ENCODE peak calls at places on chromosome 6, in seven cellular contexts. One of them, this sample, is unnamed. For H3K4me1, the result is how much of the 10 kb centered on the place peaks cover.

GRCh38 chr6:14452567-14453527 is 335.3 kb downstream of the CD83 start:
- DNase-seq in left ventricle myocardium inferior: no peak
- DNase-seq in CD4-positive, alpha-beta memory T cell: peak
- DNase-seq in RWPE2: no peak
- DNase-seq in CD4-positive, CD25-positive, alpha-beta regulatory T cell: peak
- DNase-seq in aorta: no peak
- DNase-seq in neuronal stem cell: no peak
- DNase-seq in this sample: no peak

GRCh38 chr6:63730311-63730710 is 94.7 kb downstream of the PHF3 start:
- DNase-seq in neuronal stem cell: no peak
- DNase-seq in RWPE2: no peak
- DNase-seq in CD4-positive, CD25-positive, alpha-beta regulatory T cell: no peak
- DNase-seq in left ventricle myocardium inferior: no peak
- DNase-seq in CD4-positive, alpha-beta memory T cell: no peak
- DNase-seq in aorta: no peak
- DNase-seq in this sample: no peak

GRCh38 chr6:132456700-132457143 is 55.4 kb upstream of the MOXD1 start:
- DNase-seq in CD4-positive, alpha-beta memory T cell: no peak
- DNase-seq in RWPE2: no peak
- DNase-seq in aorta: no peak
- DNase-seq in neuronal stem cell: no peak
- DNase-seq in CD4-positive, CD25-positive, alpha-beta regulatory T cell: no peak
- DNase-seq in left ventricle myocardium inferior: peak
- DNase-seq in this sample: no peak

GRCh38 chr6:132004668-132005067 is 53.5 kb upstream of the CCN2 start:
- DNase-seq in neuronal stem cell: no peak
- DNase-seq in CD4-positive, alpha-beta memory T cell: no peak
- DNase-seq in left ventricle myocardium inferior: no peak
- DNase-seq in RWPE2: no peak
- DNase-seq in aorta: no peak
- DNase-seq in CD4-positive, CD25-positive, alpha-beta regulatory T cell: no peak
- DNase-seq in this sample: no peak

GRCh38 chr6:44179072-44179536 is 20.5 kb downstream of the CAPN11 start:
- DNase-seq in neuronal stem cell: no peak
- DNase-seq in CD4-positive, alpha-beta memory T cell: no peak
- DNase-seq in RWPE2: no peak
- DNase-seq in aorta: no peak
- DNase-seq in left ventricle myocardium inferior: no peak
- DNase-seq in CD4-positive, CD25-positive, alpha-beta regulatory T cell: no peak
- DNase-seq in this sample: no peak

GRCh38 chr6:6891074-6891754 is 216.5 kb upstream of the RREB1 start:
- DNase-seq in aorta: no peak
- DNase-seq in CD4-positive, CD25-positive, alpha-beta regulatory T cell: no peak
- DNase-seq in CD4-positive, alpha-beta memory T cell: no peak
- DNase-seq in neuronal stem cell: no peak
- DNase-seq in RWPE2: no peak
- DNase-seq in left ventricle myocardium inferior: no peak
- DNase-seq in this sample: no peak

GRCh38 chr6:92723390-92723931 is 695.9 kb downstream of the EPHA7 start:
- DNase-seq in aorta: no peak
- DNase-seq in CD4-positive, alpha-beta memory T cell: peak
- DNase-seq in left ventricle myocardium inferior: no peak
- DNase-seq in neuronal stem cell: no peak
- DNase-seq in RWPE2: no peak
- DNase-seq in CD4-positive, CD25-positive, alpha-beta regulatory T cell: peak
- DNase-seq in this sample: no peak

GRCh38 chr6:34565722-34566137 is 9.6 kb upstream of the SPDEF start:
- DNase-seq in aorta: no peak
- DNase-seq in RWPE2: no peak
- DNase-seq in neuronal stem cell: no peak
- DNase-seq in CD4-positive, CD25-positive, alpha-beta regulatory T cell: no peak
- DNase-seq in left ventricle myocardium inferior: no peak
- DNase-seq in CD4-positive, alpha-beta memory T cell: no peak
- DNase-seq in this sample: no peak

GRCh38 chr6:47532981-47533585 is 55.5 kb downstream of the CD2AP start:
- DNase-seq in RWPE2: no peak
- DNase-seq in aorta: no peak
- DNase-seq in neuronal stem cell: no peak
- DNase-seq in CD4-positive, CD25-positive, alpha-beta regulatory T cell: no peak
- DNase-seq in left ventricle myocardium inferior: no peak
- DNase-seq in CD4-positive, alpha-beta memory T cell: no peak
- DNase-seq in this sample: no peak
- H3K4me3 ChIP-seq in RWPE2: no peak
- H3K4me3 ChIP-seq in aorta: no peak
- H3K4me3 ChIP-seq in neuronal stem cell: no peak
- H3K4me3 ChIP-seq in CD4-positive, CD25-positive, alpha-beta regulatory T cell: no peak
- H3K4me3 ChIP-seq in left ventricle myocardium inferior: no peak
- H3K4me3 ChIP-seq in CD4-positive, alpha-beta memory T cell: no peak
- H3K4me3 ChIP-seq in this sample: no peak

DNA sequence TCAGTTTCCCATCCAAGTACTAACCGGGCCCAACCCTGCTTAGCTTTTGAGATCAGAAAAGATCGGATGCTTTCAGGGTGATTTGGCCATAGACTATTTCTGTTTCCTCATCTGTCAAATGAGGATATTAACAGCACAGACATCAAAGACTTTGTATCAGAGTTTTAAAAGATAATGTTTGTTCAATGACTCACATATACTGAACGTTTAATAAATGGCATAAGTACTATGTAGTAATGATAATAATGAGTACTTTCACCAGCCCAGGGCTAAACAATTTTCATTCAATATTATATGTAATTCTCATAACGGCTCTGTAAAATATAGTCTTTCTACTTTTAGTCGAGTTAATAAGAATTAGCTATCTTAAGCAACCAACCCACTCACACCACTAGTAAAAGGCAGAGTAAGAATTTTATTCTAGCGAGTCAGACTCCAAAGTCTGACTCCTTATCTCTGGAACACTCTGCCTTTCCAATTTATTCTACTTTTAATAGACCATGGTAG is 216.5 kb downstream of the ARHGAP18 start:
- DNase-seq in aorta: no peak
- DNase-seq in CD4-positive, alpha-beta memory T cell: no peak
- DNase-seq in left ventricle myocardium inferior: no peak
- DNase-seq in neuronal stem cell: no peak
- DNase-seq in CD4-positive, CD25-positive, alpha-beta regulatory T cell: no peak
- DNase-seq in RWPE2: no peak
- DNase-seq in this sample: no peak
- H3K27ac ChIP-seq in aorta: no peak
- H3K27ac ChIP-seq in CD4-positive, alpha-beta memory T cell: no peak
- H3K27ac ChIP-seq in left ventricle myocardium inferior: peak
- H3K27ac ChIP-seq in neuronal stem cell: no peak
- H3K27ac ChIP-seq in CD4-positive, CD25-positive, alpha-beta regulatory T cell: no peak
- H3K27ac ChIP-seq in RWPE2: peak
- H3K27ac ChIP-seq in this sample: no peak

GRCh38 chr6:12339808-12340487 is 49.8 kb downstream of the EDN1 start:
- DNase-seq in CD4-positive, CD25-positive, alpha-beta regulatory T cell: no peak
- DNase-seq in left ventricle myocardium inferior: no peak
- DNase-seq in RWPE2: no peak
- DNase-seq in aorta: no peak
- DNase-seq in neuronal stem cell: no peak
- DNase-seq in CD4-positive, alpha-beta memory T cell: no peak
- DNase-seq in this sample: no peak

GRCh38 chr6:12342664-12343063 is 52.5 kb downstream of the EDN1 start:
- DNase-seq in CD4-positive, CD25-positive, alpha-beta regulatory T cell: no peak
- DNase-seq in neuronal stem cell: no peak
- DNase-seq in left ventricle myocardium inferior: no peak
- DNase-seq in RWPE2: no peak
- DNase-seq in CD4-positive, alpha-beta memory T cell: no peak
- DNase-seq in aorta: no peak
- DNase-seq in this sample: no peak

GRCh38 chr6:12339022-12339421 is 48.9 kb downstream of the EDN1 start:
- DNase-seq in CD4-positive, CD25-positive, alpha-beta regulatory T cell: no peak
- DNase-seq in neuronal stem cell: no peak
- DNase-seq in aorta: no peak
- DNase-seq in RWPE2: no peak
- DNase-seq in CD4-positive, alpha-beta memory T cell: no peak
- DNase-seq in left ventricle myocardium inferior: no peak
- DNase-seq in this sample: no peak

GRCh38 chr6:12343122-12343439 is 52.9 kb downstream of the EDN1 start:
- DNase-seq in aorta: no peak
- DNase-seq in CD4-positive, CD25-positive, alpha-beta regulatory T cell: no peak
- DNase-seq in left ventricle myocardium inferior: no peak
- DNase-seq in neuronal stem cell: no peak
- DNase-seq in CD4-positive, alpha-beta memory T cell: no peak
- DNase-seq in RWPE2: no peak
- DNase-seq in this sample: no peak

GRCh38 chr6:12340488-12340818 is 50.3 kb downstream of the EDN1 start:
- DNase-seq in neuronal stem cell: no peak
- DNase-seq in aorta: no peak
- DNase-seq in RWPE2: no peak
- DNase-seq in CD4-positive, CD25-positive, alpha-beta regulatory T cell: no peak
- DNase-seq in CD4-positive, alpha-beta memory T cell: no peak
- DNase-seq in left ventricle myocardium inferior: no peak
- DNase-seq in this sample: no peak
- H3K4me1 ChIP-seq in neuronal stem cell: under half
- H3K4me1 ChIP-seq in aorta: under half
- H3K4me1 ChIP-seq in RWPE2: under half
- H3K4me1 ChIP-seq in CD4-positive, CD25-positive, alpha-beta regulatory T cell: under half
- H3K4me1 ChIP-seq in CD4-positive, alpha-beta memory T cell: under half
- H3K4me1 ChIP-seq in left ventricle myocardium inferior: under half
- H3K4me1 ChIP-seq in this sample: under half

GRCh38 chr6:134020543-134020942 is 31.9 kb downstream of the SLC2A12 start:
- DNase-seq in CD4-positive, CD25-positive, alpha-beta regulatory T cell: no peak
- DNase-seq in neuronal stem cell: no peak
- DNase-seq in CD4-positive, alpha-beta memory T cell: no peak
- DNase-seq in left ventricle myocardium inferior: no peak
- DNase-seq in aorta: no peak
- DNase-seq in RWPE2: no peak
- DNase-seq in this sample: no peak

GRCh38 chr6:134022650-134023049 is 29.8 kb downstream of the SLC2A12 start:
- DNase-seq in aorta: no peak
- DNase-seq in CD4-positive, alpha-beta memory T cell: no peak
- DNase-seq in left ventricle myocardium inferior: no peak
- DNase-seq in CD4-positive, CD25-positive, alpha-beta regulatory T cell: no peak
- DNase-seq in neuronal stem cell: no peak
- DNase-seq in RWPE2: no peak
- DNase-seq in this sample: no peak

GRCh38 chr6:134020968-134021367 is 31.5 kb downstream of the SLC2A12 start:
- DNase-seq in CD4-positive, CD25-positive, alpha-beta regulatory T cell: no peak
- DNase-seq in aorta: no peak
- DNase-seq in CD4-positive, alpha-beta memory T cell: no peak
- DNase-seq in neuronal stem cell: no peak
- DNase-seq in left ventricle myocardium inferior: no peak
- DNase-seq in RWPE2: no peak
- DNase-seq in this sample: no peak

GRCh38 chr6:134020071-134020470 is 32.4 kb downstream of the SLC2A12 start:
- DNase-seq in neuronal stem cell: no peak
- DNase-seq in CD4-positive, CD25-positive, alpha-beta regulatory T cell: no peak
- DNase-seq in RWPE2: no peak
- DNase-seq in left ventricle myocardium inferior: no peak
- DNase-seq in CD4-positive, alpha-beta memory T cell: no peak
- DNase-seq in aorta: no peak
- DNase-seq in this sample: no peak

DNA sequence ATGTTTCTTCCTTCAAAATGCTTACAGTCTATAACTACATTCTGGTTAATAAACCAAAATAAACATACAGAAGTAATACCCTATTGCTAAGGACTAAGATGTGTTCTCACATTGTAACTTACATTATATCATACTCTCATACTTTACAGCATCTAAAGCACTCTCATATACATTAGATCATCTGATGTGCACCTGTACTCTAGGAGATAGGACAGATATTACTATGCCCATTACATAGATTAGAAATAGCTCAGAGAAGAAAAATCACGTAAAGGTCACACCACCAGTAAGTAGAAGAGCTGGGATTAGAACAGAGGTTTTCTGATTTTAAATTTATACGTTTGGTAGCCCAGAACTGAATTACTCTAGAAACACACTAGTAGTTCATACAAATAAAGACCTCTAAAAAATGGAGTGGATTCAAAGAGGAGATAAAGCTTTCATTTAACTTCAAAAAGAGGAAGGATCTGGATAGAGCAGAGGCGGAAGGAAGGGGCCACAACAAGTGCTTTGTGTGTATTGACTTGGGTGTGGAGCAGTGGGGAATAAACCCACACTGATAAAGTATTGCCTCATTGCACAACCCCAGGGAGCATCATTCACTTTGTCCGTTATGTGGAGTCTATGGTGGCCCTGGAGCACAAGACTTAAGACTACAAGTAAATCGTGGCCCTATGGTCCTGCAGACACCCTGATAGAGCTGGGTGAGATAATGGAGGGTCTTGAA is 30.9 kb downstream of the SLC2A12 start:
- DNase-seq in CD4-positive, alpha-beta memory T cell: no peak
- DNase-seq in CD4-positive, CD25-positive, alpha-beta regulatory T cell: no peak
- DNase-seq in RWPE2: no peak
- DNase-seq in left ventricle myocardium inferior: no peak
- DNase-seq in aorta: no peak
- DNase-seq in neuronal stem cell: no peak
- DNase-seq in this sample: no peak
- H3K4me3 ChIP-seq in CD4-positive, alpha-beta memory T cell: no peak
- H3K4me3 ChIP-seq in CD4-positive, CD25-positive, alpha-beta regulatory T cell: no peak
- H3K4me3 ChIP-seq in RWPE2: no peak
- H3K4me3 ChIP-seq in left ventricle myocardium inferior: no peak
- H3K4me3 ChIP-seq in aorta: no peak
- H3K4me3 ChIP-seq in neuronal stem cell: no peak
- H3K4me3 ChIP-seq in this sample: no peak

DNA sequence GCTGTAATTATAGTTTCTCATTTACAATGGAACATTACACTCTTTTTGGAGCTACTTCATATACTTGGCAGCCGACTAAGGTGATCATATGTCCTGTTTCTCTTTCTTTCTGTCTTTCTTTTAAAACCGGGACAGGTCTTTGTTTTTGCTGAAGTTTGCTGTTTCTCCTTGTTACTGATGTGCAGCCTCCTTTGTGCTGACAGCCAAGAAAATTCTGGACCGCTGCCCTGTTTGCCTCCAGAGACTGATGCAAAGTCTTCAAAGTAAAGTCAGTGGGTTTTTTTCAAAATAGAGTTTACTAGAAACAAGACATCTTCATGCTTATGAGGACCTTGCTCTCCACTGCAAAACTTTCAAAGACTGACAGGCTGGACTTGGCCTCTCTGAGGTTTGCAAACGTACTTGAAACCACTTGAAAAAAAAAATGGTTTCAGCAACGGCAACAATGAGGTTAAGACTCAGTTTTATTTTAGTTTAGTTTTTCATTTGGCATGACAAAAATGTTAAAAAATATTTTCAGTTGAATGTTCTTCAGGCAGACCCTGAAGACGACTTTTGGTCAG is 510.5 kb upstream of the MAP3K7 start:
- DNase-seq in neuronal stem cell: no peak
- DNase-seq in CD4-positive, alpha-beta memory T cell: no peak
- DNase-seq in CD4-positive, CD25-positive, alpha-beta regulatory T cell: no peak
- DNase-seq in left ventricle myocardium inferior: peak
- DNase-seq in aorta: no peak
- DNase-seq in RWPE2: no peak
- DNase-seq in this sample: no peak
- H3K27ac ChIP-seq in neuronal stem cell: no peak
- H3K27ac ChIP-seq in CD4-positive, alpha-beta memory T cell: no peak
- H3K27ac ChIP-seq in CD4-positive, CD25-positive, alpha-beta regulatory T cell: no peak
- H3K27ac ChIP-seq in left ventricle myocardium inferior: no peak
- H3K27ac ChIP-seq in aorta: no peak
- H3K27ac ChIP-seq in RWPE2: no peak
- H3K27ac ChIP-seq in this sample: no peak

DNA sequence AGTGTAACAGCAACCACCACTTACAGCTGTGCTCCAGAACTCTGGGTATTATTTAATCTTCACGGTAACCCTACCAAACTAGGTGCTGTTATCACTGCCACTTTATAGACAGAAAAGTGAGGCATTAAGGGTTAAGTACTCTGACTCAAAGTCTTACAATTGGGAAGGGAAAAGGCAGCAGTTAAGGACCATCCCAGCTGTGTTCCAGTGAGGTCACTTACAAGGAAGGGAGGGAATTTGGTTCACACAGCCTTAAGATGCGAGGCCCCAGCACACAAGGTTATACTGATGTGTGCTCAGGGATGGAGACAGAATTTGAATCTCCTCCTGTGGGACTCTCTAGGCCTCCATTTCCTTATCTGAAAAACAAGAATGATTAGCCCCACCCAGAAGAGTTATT is 46.7 kb downstream of the TRERF1 start:
- DNase-seq in CD4-positive, CD25-positive, alpha-beta regulatory T cell: no peak
- DNase-seq in aorta: no peak
- DNase-seq in RWPE2: no peak
- DNase-seq in neuronal stem cell: no peak
- DNase-seq in left ventricle myocardium inferior: no peak
- DNase-seq in CD4-positive, alpha-beta memory T cell: no peak
- DNase-seq in this sample: no peak
- H3K4me1 ChIP-seq in CD4-positive, CD25-positive, alpha-beta regulatory T cell: half or more
- H3K4me1 ChIP-seq in aorta: under half
- H3K4me1 ChIP-seq in RWPE2: half or more
- H3K4me1 ChIP-seq in neuronal stem cell: under half
- H3K4me1 ChIP-seq in left ventricle myocardium inferior: under half
- H3K4me1 ChIP-seq in CD4-positive, alpha-beta memory T cell: half or more
- H3K4me1 ChIP-seq in this sample: half or more